ENCODE peak calls at places on chromosomes 5 and 9, in ten cellular contexts. V, O, Q, S, P, R, F, A, N and I are unnamed samples.

GRCh38 chr5:94433393-94434149 is 184.8 kb downstream of the KIAA0825 start:
- DNase-seq in V (no peak), O (no peak), Q (no peak), S (peak; percentile 7), P (no peak), R (peak; percentile 69), F (no peak), A (no peak), N (no peak), I (no peak)

GRCh38 chr5:96344678-96345612 is 88.1 kb downstream of the PCSK1 start:
- DNase-seq in V (peak; percentile 18), O (no peak), Q (no peak), S (peak; percentile 85), P (peak; percentile 34), R (no peak), F (no peak), A (peak; percentile 25), N (no peak), I (no peak)

GRCh38 chr9:28064241-28064640 is 491.0 kb upstream of the C9orf72 start:
- DNase-seq in V (no peak), O (no peak), Q (no peak), S (no peak), P (no peak), R (no peak), F (no peak), A (no peak), N (no peak), I (no peak)

GRCh38 chr5:179230061-179230461 is 115.2 kb downstream of the ADAMTS2 start:
- DNase-seq in V (no peak), O (no peak), Q (no peak), S (no peak), P (no peak), R (no peak), F (no peak), A (no peak), N (no peak), I (no peak)

GRCh38 chr5:154179846-154180710 is 10.5 kb upstream of the GALNT10 start:
- DNase-seq in V (peak; percentile 48), O (no peak), Q (no peak), S (peak; percentile 74), P (peak; percentile 27), R (no peak), F (peak; percentile 49), A (peak; percentile 67), N (no peak), I (no peak)

GRCh38 chr9:105389789-105390188 is 58.0 kb upstream of the FSD1L start:
- DNase-seq in V (no peak), O (no peak), Q (no peak), S (no peak), P (no peak), R (no peak), F (no peak), A (no peak), N (no peak), I (no peak)

GRCh38 chr5:143652104-143652700 is 159.8 kb upstream of the HMHB1 start:
- DNase-seq in V (peak; percentile 34), O (no peak), Q (no peak), S (peak; percentile 21), P (no peak), R (no peak), F (no peak), A (no peak), N (no peak), I (no peak)

GRCh38 chr9:14131353-14132088 is 182.4 kb downstream of the NFIB start:
- DNase-seq in V (no peak), O (no peak), Q (no peak), S (no peak), P (no peak), R (no peak), F (no peak), A (no peak), N (no peak), I (no peak)

GRCh38 chr9:131562032-131562959 is 17.0 kb downstream of the PRRT1B start:
- DNase-seq in V (no peak), O (no peak), Q (no peak), S (no peak), P (no peak), R (no peak), F (peak; percentile 67), A (no peak), N (no peak), I (no peak)

GRCh38 chr9:114281421-114282103 is 41.3 kb upstream of the ORM1 start:
- DNase-seq in V (no peak), O (no peak), Q (peak; percentile 79), S (no peak), P (no peak), R (no peak), F (no peak), A (no peak), N (peak; percentile 6), I (no peak)